ENCODE peak calls at places on chromosomes 7 and 10, in six cellular contexts. One of them, this sample, is unnamed.

GRCh38 chr7:28608766-28609165 is 196.4 kb downstream of the CREB5 start:
- DNase-seq in GM23338: no peak
- DNase-seq in cardiac muscle cell: peak; percentile 48
- DNase-seq in breast epithelium: no peak
- DNase-seq in Caco-2: no peak
- DNase-seq in effector memory CD4-positive, alpha-beta T cell: no peak
- DNase-seq in this sample: no peak

GRCh38 chr10:4249841-4250496 is 465.0 kb upstream of the KLF6 start:
- DNase-seq in GM23338: no peak
- DNase-seq in Caco-2: no peak
- DNase-seq in cardiac muscle cell: no peak
- DNase-seq in effector memory CD4-positive, alpha-beta T cell: no peak
- DNase-seq in breast epithelium: peak; percentile 32
- DNase-seq in this sample: no peak

GRCh38 chr7:80699656-80700318 is 61.3 kb downstream of the CD36 start:
- DNase-seq in effector memory CD4-positive, alpha-beta T cell: no peak
- DNase-seq in cardiac muscle cell: peak; percentile 25
- DNase-seq in Caco-2: no peak
- DNase-seq in breast epithelium: no peak
- DNase-seq in GM23338: no peak
- DNase-seq in this sample: no peak

GRCh38 chr10:96073722-96074121 is 30.3 kb downstream of the CCNJ start:
- DNase-seq in cardiac muscle cell: peak; percentile 60
- DNase-seq in breast epithelium: no peak
- DNase-seq in effector memory CD4-positive, alpha-beta T cell: no peak
- DNase-seq in Caco-2: no peak
- DNase-seq in GM23338: no peak
- DNase-seq in this sample: no peak

GRCh38 chr10:95755511-95756004 is 405 bp upstream of the ENTPD1 start:
- DNase-seq in effector memory CD4-positive, alpha-beta T cell: no peak
- DNase-seq in Caco-2: peak; percentile 60
- DNase-seq in breast epithelium: no peak
- DNase-seq in GM23338: peak; percentile 83
- DNase-seq in cardiac muscle cell: peak; percentile 59
- DNase-seq in this sample: peak; percentile 56

GRCh38 chr10:5089869-5090268 is 4.3 kb upstream of the AKR1C3 start:
- DNase-seq in cardiac muscle cell: peak; percentile 49
- DNase-seq in Caco-2: no peak
- DNase-seq in effector memory CD4-positive, alpha-beta T cell: no peak
- DNase-seq in GM23338: peak; percentile 79
- DNase-seq in breast epithelium: no peak
- DNase-seq in this sample: no peak

GRCh38 chr10:111093741-111094380 is 17.0 kb downstream of the ADRA2A start:
- DNase-seq in GM23338: no peak
- DNase-seq in Caco-2: no peak
- DNase-seq in cardiac muscle cell: peak; percentile 22
- DNase-seq in breast epithelium: no peak
- DNase-seq in effector memory CD4-positive, alpha-beta T cell: no peak
- DNase-seq in this sample: no peak

GRCh38 chr7:103689262-103689661 is 243.3 kb upstream of the SLC26A5 start:
- DNase-seq in Caco-2: no peak
- DNase-seq in GM23338: no peak
- DNase-seq in breast epithelium: no peak
- DNase-seq in cardiac muscle cell: no peak
- DNase-seq in effector memory CD4-positive, alpha-beta T cell: no peak
- DNase-seq in this sample: no peak

GRCh38 chr10:28913850-28914249 is 236.5 kb downstream of the BAMBI start:
- DNase-seq in breast epithelium: no peak
- DNase-seq in GM23338: no peak
- DNase-seq in Caco-2: peak; percentile 89
- DNase-seq in effector memory CD4-positive, alpha-beta T cell: no peak
- DNase-seq in cardiac muscle cell: no peak
- DNase-seq in this sample: no peak

GRCh38 chr10:126013489-126014281 is 117.3 kb downstream of the FANK1 start:
- DNase-seq in Caco-2: no peak
- DNase-seq in GM23338: peak; percentile 58
- DNase-seq in effector memory CD4-positive, alpha-beta T cell: no peak
- DNase-seq in cardiac muscle cell: peak; percentile 54
- DNase-seq in breast epithelium: no peak
- DNase-seq in this sample: peak; percentile 56

GRCh38 chr10:102408728-102409603 is 9.6 kb downstream of the PSD start:
- DNase-seq in Caco-2: no peak
- DNase-seq in effector memory CD4-positive, alpha-beta T cell: peak; percentile 54
- DNase-seq in breast epithelium: no peak
- DNase-seq in cardiac muscle cell: peak; percentile 82
- DNase-seq in GM23338: peak; percentile 64
- DNase-seq in this sample: peak; percentile 91

GRCh38 chr10:129972145-129972965 is 8.3 kb upstream of the EBF3 start:
- DNase-seq in breast epithelium: no peak
- DNase-seq in cardiac muscle cell: no peak
- DNase-seq in GM23338: peak; percentile 63
- DNase-seq in effector memory CD4-positive, alpha-beta T cell: no peak
- DNase-seq in Caco-2: no peak
- DNase-seq in this sample: peak; percentile 86

GRCh38 chr7:117113871-117114270 is 160.6 kb downstream of the ST7 start:
- DNase-seq in GM23338: no peak
- DNase-seq in breast epithelium: no peak
- DNase-seq in cardiac muscle cell: no peak
- DNase-seq in Caco-2: no peak
- DNase-seq in effector memory CD4-positive, alpha-beta T cell: no peak
- DNase-seq in this sample: no peak

GRCh38 chr10:80585812-80586211 is 48.1 kb downstream of the SH2D4B start:
- DNase-seq in breast epithelium: no peak
- DNase-seq in Caco-2: no peak
- DNase-seq in cardiac muscle cell: no peak
- DNase-seq in GM23338: no peak
- DNase-seq in effector memory CD4-positive, alpha-beta T cell: no peak
- DNase-seq in this sample: no peak

GRCh38 chr7:149873968-149874643 is at the start of gene ATP6V0E2:
- DNase-seq in Caco-2: no peak
- DNase-seq in GM23338: peak; percentile 48
- DNase-seq in effector memory CD4-positive, alpha-beta T cell: no peak
- DNase-seq in breast epithelium: no peak
- DNase-seq in cardiac muscle cell: no peak
- DNase-seq in this sample: no peak

GRCh38 chr7:129160161-129160911 is 15.8 kb downstream of the TSPAN33 start:
- DNase-seq in cardiac muscle cell: no peak
- DNase-seq in Caco-2: no peak
- DNase-seq in breast epithelium: no peak
- DNase-seq in GM23338: peak; percentile 50
- DNase-seq in effector memory CD4-positive, alpha-beta T cell: no peak
- DNase-seq in this sample: peak; percentile 68

GRCh38 chr7:103343758-103344452 is 662 bp downstream of the DNAJC2 start:
- DNase-seq in Caco-2: peak; percentile 36
- DNase-seq in cardiac muscle cell: peak; percentile 23
- DNase-seq in GM23338: peak; percentile 55
- DNase-seq in breast epithelium: no peak
- DNase-seq in effector memory CD4-positive, alpha-beta T cell: peak; percentile 13
- DNase-seq in this sample: no peak

GRCh38 chr10:117936136-117936535 is 110.6 kb downstream of the RAB11FIP2 start:
- DNase-seq in effector memory CD4-positive, alpha-beta T cell: no peak
- DNase-seq in GM23338: no peak
- DNase-seq in cardiac muscle cell: peak; percentile 58
- DNase-seq in Caco-2: no peak
- DNase-seq in breast epithelium: no peak
- DNase-seq in this sample: no peak

GRCh38 chr10:76155961-76156360 is 724.5 kb downstream of the LRMDA start:
- DNase-seq in GM23338: no peak
- DNase-seq in Caco-2: no peak
- DNase-seq in breast epithelium: no peak
- DNase-seq in cardiac muscle cell: no peak
- DNase-seq in effector memory CD4-positive, alpha-beta T cell: no peak
- DNase-seq in this sample: no peak

GRCh38 chr7:157124655-157125054 is 14.1 kb upstream of the UBE3C start:
- DNase-seq in breast epithelium: no peak
- DNase-seq in cardiac muscle cell: no peak
- DNase-seq in Caco-2: no peak
- DNase-seq in GM23338: no peak
- DNase-seq in effector memory CD4-positive, alpha-beta T cell: no peak
- DNase-seq in this sample: no peak

GRCh38 chr7:8261711-8262695 is at the start of gene ICA1:
- DNase-seq in GM23338: peak; percentile 89
- DNase-seq in Caco-2: peak; percentile 81
- DNase-seq in effector memory CD4-positive, alpha-beta T cell: no peak
- DNase-seq in cardiac muscle cell: peak; percentile 23
- DNase-seq in breast epithelium: peak; percentile 29
- DNase-seq in this sample: peak; percentile 92

GRCh38 chr7:8258734-8259133 is 3.2 kb downstream of the ICA1 start:
- DNase-seq in Caco-2: no peak
- DNase-seq in cardiac muscle cell: no peak
- DNase-seq in effector memory CD4-positive, alpha-beta T cell: no peak
- DNase-seq in GM23338: no peak
- DNase-seq in breast epithelium: no peak
- DNase-seq in this sample: no peak

GRCh38 chr7:8263048-8263447 is 1.1 kb upstream of the ICA1 start:
- DNase-seq in Caco-2: no peak
- DNase-seq in effector memory CD4-positive, alpha-beta T cell: no peak
- DNase-seq in cardiac muscle cell: no peak
- DNase-seq in breast epithelium: no peak
- DNase-seq in GM23338: no peak
- DNase-seq in this sample: no peak

GRCh38 chr7:8259586-8260222 is 2.3 kb downstream of the ICA1 start:
- DNase-seq in breast epithelium: no peak
- DNase-seq in Caco-2: no peak
- DNase-seq in cardiac muscle cell: no peak
- DNase-seq in effector memory CD4-positive, alpha-beta T cell: no peak
- DNase-seq in GM23338: no peak
- DNase-seq in this sample: no peak

GRCh38 chr7:8260871-8261707 is 878 bp downstream of the ICA1 start:
- DNase-seq in effector memory CD4-positive, alpha-beta T cell: no peak
- DNase-seq in breast epithelium: peak; percentile 27
- DNase-seq in cardiac muscle cell: peak; percentile 2
- DNase-seq in Caco-2: peak; percentile 50
- DNase-seq in GM23338: peak; percentile 51
- DNase-seq in this sample: no peak
- H3K4me3 ChIP-seq in effector memory CD4-positive, alpha-beta T cell: peak overlapping the region; percentile 42
- H3K4me3 ChIP-seq in breast epithelium: peak overlapping the region; percentile 85
- H3K4me3 ChIP-seq in cardiac muscle cell: peak overlapping the region; percentile 95
- H3K4me3 ChIP-seq in Caco-2: peak overlapping the region; percentile 91
- H3K4me3 ChIP-seq in GM23338: peak overlapping the region; percentile 59
- H3K4me3 ChIP-seq in this sample: peak overlapping the region; percentile 74

GRCh38 chr10:100653957-100654834 is 91.2 kb upstream of the PAX2 start:
- DNase-seq in GM23338: peak; percentile 78
- DNase-seq in cardiac muscle cell: peak; percentile 73
- DNase-seq in effector memory CD4-positive, alpha-beta T cell: no peak
- DNase-seq in breast epithelium: no peak
- DNase-seq in Caco-2: no peak
- DNase-seq in this sample: peak; percentile 88

GRCh38 chr10:100654835-100655759 is 90.3 kb upstream of the PAX2 start:
- DNase-seq in Caco-2: no peak
- DNase-seq in cardiac muscle cell: peak; percentile 6
- DNase-seq in GM23338: peak; percentile 66
- DNase-seq in effector memory CD4-positive, alpha-beta T cell: no peak
- DNase-seq in breast epithelium: no peak
- DNase-seq in this sample: peak; percentile 88

GRCh38 chr10:100658269-100658668 is 87.1 kb upstream of the PAX2 start:
- DNase-seq in cardiac muscle cell: no peak
- DNase-seq in GM23338: no peak
- DNase-seq in effector memory CD4-positive, alpha-beta T cell: no peak
- DNase-seq in Caco-2: no peak
- DNase-seq in breast epithelium: no peak
- DNase-seq in this sample: peak; percentile 20

GRCh38 chr10:100655760-100656421 is 89.5 kb upstream of the PAX2 start:
- DNase-seq in Caco-2: no peak
- DNase-seq in GM23338: no peak
- DNase-seq in effector memory CD4-positive, alpha-beta T cell: no peak
- DNase-seq in breast epithelium: no peak
- DNase-seq in cardiac muscle cell: no peak
- DNase-seq in this sample: peak; percentile 83

DNA sequence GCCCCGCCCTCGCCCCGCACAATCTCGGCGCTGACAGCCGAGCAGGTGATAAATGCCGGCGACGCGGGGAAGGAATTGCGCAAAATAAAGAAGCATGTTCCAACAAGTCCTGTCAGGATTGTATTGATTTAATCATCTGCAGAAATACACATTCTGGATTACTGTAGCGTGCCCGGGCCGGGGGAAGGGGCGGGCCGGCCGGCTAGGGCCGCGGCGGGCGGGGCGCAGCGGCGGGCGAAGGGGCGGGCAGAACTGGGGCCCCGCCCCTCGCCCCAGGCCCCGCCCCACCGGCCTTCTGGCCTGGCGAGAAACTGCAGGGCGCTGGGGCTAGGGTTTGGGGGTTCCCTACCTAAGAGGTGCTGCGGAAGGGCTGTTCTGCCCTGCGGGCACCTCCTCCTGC is 88.9 kb upstream of the PAX2 start:
- DNase-seq in effector memory CD4-positive, alpha-beta T cell: no peak
- DNase-seq in cardiac muscle cell: peak; percentile 49
- DNase-seq in Caco-2: peak; percentile 63
- DNase-seq in GM23338: peak; percentile 74
- DNase-seq in breast epithelium: no peak
- DNase-seq in this sample: peak; percentile 98
- H3K27me3 ChIP-seq in effector memory CD4-positive, alpha-beta T cell: peaks cover 58% of the 10 kb centered on the region
- H3K27me3 ChIP-seq in cardiac muscle cell: peaks cover 96% of the 10 kb centered on the region
- H3K27me3 ChIP-seq in Caco-2: peaks cover 2% of the 10 kb centered on the region
- H3K27me3 ChIP-seq in GM23338: peaks cover 95% of the 10 kb centered on the region
- H3K27me3 ChIP-seq in breast epithelium: peaks cover 13% of the 10 kb centered on the region
- H3K27me3 ChIP-seq in this sample: peaks cover 78% of the 10 kb centered on the region

DNA sequence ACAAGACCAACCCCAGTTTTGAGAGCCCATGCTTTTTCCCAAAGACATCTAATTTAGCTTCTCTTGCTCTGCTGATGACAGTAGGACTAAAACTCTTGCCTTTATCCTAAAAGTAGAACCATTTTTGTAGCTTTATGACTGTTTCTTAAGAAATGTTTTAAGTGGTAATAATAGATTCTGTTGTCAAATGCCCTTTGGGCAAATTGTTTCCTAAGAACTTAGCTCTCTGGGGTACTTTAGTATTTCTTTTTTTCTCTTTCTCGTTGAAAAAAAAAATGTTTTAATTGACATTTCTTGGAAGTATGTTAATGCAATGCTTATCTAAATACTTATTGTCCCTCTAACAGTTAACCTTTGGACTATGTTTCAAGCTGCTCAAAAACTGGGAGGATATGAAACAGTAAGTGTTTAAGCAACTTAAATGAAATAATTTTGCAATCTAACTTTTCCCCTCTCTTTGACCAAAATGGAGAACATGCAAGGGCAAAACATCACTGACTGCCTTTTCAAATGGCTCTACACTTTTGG is 157.5 kb downstream of the ARID5B start:
- DNase-seq in Caco-2: no peak
- DNase-seq in effector memory CD4-positive, alpha-beta T cell: no peak
- DNase-seq in GM23338: no peak
- DNase-seq in breast epithelium: no peak
- DNase-seq in cardiac muscle cell: no peak
- DNase-seq in this sample: no peak
- H3K36me3 ChIP-seq in Caco-2: peaks cover 11% of the 10 kb centered on the region
- H3K36me3 ChIP-seq in effector memory CD4-positive, alpha-beta T cell: peaks cover 29% of the 10 kb centered on the region
- H3K36me3 ChIP-seq in GM23338: no peaks in the 10 kb centered on the region
- H3K36me3 ChIP-seq in breast epithelium: no peaks in the 10 kb centered on the region
- H3K36me3 ChIP-seq in cardiac muscle cell: no peaks in the 10 kb centered on the region
- H3K36me3 ChIP-seq in this sample: no peaks in the 10 kb centered on the region

DNA sequence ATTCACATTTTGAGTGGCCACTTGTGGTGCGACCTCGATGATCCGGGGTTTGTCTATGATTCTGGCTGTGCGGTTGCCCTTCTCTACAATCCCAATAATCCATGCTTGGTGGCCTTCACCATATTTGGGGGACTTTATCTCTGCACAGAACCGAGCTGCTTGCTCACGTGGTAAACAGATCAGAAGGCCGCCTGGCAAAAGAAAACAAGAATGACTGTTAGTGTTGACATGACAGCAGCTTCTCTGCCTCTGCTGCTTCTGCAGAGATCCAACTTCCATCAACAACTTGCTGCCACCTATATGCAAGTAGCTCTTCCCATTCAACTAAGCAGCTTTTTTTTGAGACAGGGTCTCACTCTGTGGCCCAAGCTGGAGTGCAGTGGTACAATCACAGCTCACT is 19.3 kb upstream of the PHYH start:
- DNase-seq in breast epithelium: no peak
- DNase-seq in GM23338: no peak
- DNase-seq in effector memory CD4-positive, alpha-beta T cell: no peak
- DNase-seq in cardiac muscle cell: no peak
- DNase-seq in Caco-2: no peak
- DNase-seq in this sample: no peak
- H3K4me3 ChIP-seq in breast epithelium: no peak overlapping the region
- H3K4me3 ChIP-seq in GM23338: no peak overlapping the region
- H3K4me3 ChIP-seq in effector memory CD4-positive, alpha-beta T cell: no peak overlapping the region
- H3K4me3 ChIP-seq in cardiac muscle cell: no peak overlapping the region
- H3K4me3 ChIP-seq in Caco-2: no peak overlapping the region
- H3K4me3 ChIP-seq in this sample: no peak overlapping the region

This sample was measured in H7.